ENCODE peak calls at places on chromosomes 7 and 10, in seven cellular contexts. X, C, F, W, U, T and N are unnamed samples.

GRCh38 chr7:94052398-94053180 is 48.4 kb upstream of the BET1 start:
- DNase-seq in W (no peak), X (no peak), U (no peak), C (peak; percentile 93), T (no peak), F (no peak), N (no peak)

GRCh38 chr7:70177166-70177565 is 578.9 kb downstream of the AUTS2 start:
- DNase-seq in F (no peak), X (no peak), C (no peak), U (no peak), T (no peak), W (no peak), N (no peak)

GRCh38 chr7:1459930-1460756 is 873 bp upstream of the MICALL2 start:
- DNase-seq in W (no peak), X (peak; percentile 65), T (no peak), C (no peak), U (no peak), F (peak; percentile 28), N (no peak)

GRCh38 chr10:79319372-79319771 is 27.9 kb upstream of the PPIF start:
- DNase-seq in T (no peak), C (no peak), U (no peak), W (no peak), F (no peak), X (peak; percentile 36), N (no peak)

GRCh38 chr10:123346581-123346980 is 192.4 kb downstream of the BUB3 start:
- DNase-seq in T (no peak), U (no peak), C (no peak), X (no peak), W (no peak), F (no peak), N (no peak)

GRCh38 chr10:33199731-33200130 is 134.7 kb downstream of the NRP1 start:
- DNase-seq in W (no peak), U (no peak), C (no peak), F (no peak), T (no peak), X (no peak), N (peak; percentile 34)

GRCh38 chr10:77501152-77501845 is 136.3 kb downstream of the KCNMA1 start:
- DNase-seq in X (no peak), T (no peak), U (peak; percentile 68), W (no peak), C (no peak), F (no peak), N (no peak)

GRCh38 chr7:67413670-67414069 is 417.0 kb downstream of the TYW1 start:
- DNase-seq in W (no peak), T (peak; percentile 38), F (no peak), C (no peak), U (no peak), X (no peak), N (no peak)

GRCh38 chr10:6583447-6583846 is 3.4 kb upstream of the PRKCQ start:
- DNase-seq in C (no peak), F (peak; percentile 70), X (no peak), W (peak; percentile 55), U (no peak), T (no peak), N (no peak)

GRCh38 chr10:103748020-103748419 is 107.4 kb downstream of the SH3PXD2A start:
- DNase-seq in W (peak; percentile 24), U (no peak), C (no peak), T (no peak), F (peak; percentile 29), X (no peak), N (no peak)

GRCh38 chr10:103083266-103083976 is 109.7 kb downstream of the NT5C2 start:
- DNase-seq in T (no peak), C (no peak), U (no peak), W (no peak), X (no peak), F (no peak), N (no peak)

GRCh38 chr10:43120948-43121290 is 17.3 kb upstream of the CSGALNACT2 start:
- DNase-seq in T (no peak), X (peak; percentile 66), W (peak; percentile 40), U (no peak), F (peak; percentile 43), C (peak; percentile 59), N (no peak)

GRCh38 chr10:34960983-34961382 is 129.2 kb downstream of the CUL2 start:
- DNase-seq in F (no peak), T (no peak), X (no peak), C (no peak), U (peak; percentile 46), W (no peak), N (peak; percentile 39)

GRCh38 chr10:132850896-132851295 is 64.9 kb upstream of the NKX6-2 start:
- DNase-seq in C (no peak), W (no peak), X (no peak), T (no peak), F (no peak), U (no peak), N (no peak)

GRCh38 chr7:90701771-90702170 is 105.7 kb downstream of the CDK14 start:
- DNase-seq in T (no peak), F (no peak), X (no peak), W (no peak), C (no peak), U (no peak), N (no peak)

GRCh38 chr10:4704034-4704545 is 121.9 kb upstream of the AKR1E2 start:
- DNase-seq in W (no peak), U (peak; percentile 62), F (no peak), C (no peak), T (no peak), X (no peak), N (no peak)

GRCh38 chr10:70274643-70275042 is 9.2 kb downstream of the NPFFR1 start:
- DNase-seq in U (no peak), T (no peak), X (no peak), F (no peak), C (no peak), W (no peak), N (no peak)

GRCh38 chr10:36671607-36672006 is 453.8 kb upstream of the ANKRD30A start:
- DNase-seq in T (no peak), X (no peak), C (no peak), F (no peak), W (no peak), U (peak; percentile 44), N (no peak)

GRCh38 chr10:15791816-15792524 is 68.3 kb downstream of the MINDY3 start:
- DNase-seq in C (no peak), T (no peak), W (no peak), U (no peak), X (no peak), F (no peak), N (peak; percentile 61)

GRCh38 chr7:24337180-24337579 is 53.2 kb downstream of the NPY start:
- DNase-seq in W (no peak), C (no peak), T (no peak), X (no peak), U (no peak), F (no peak), N (no peak)

GRCh38 chr10:18868919-18869318 is 179.7 kb upstream of the MALRD1 start:
- DNase-seq in W (no peak), C (no peak), T (no peak), F (no peak), U (no peak), X (no peak), N (no peak)

GRCh38 chr7:157547611-157548010 is 210.8 kb downstream of the DNAJB6 start:
- DNase-seq in W (no peak), C (no peak), T (no peak), X (peak; percentile 39), F (no peak), U (no peak), N (no peak)

GRCh38 chr7:14195896-14196295 is 206.4 kb upstream of the ETV1 start:
- DNase-seq in U (no peak), C (no peak), T (no peak), W (no peak), X (no peak), F (no peak), N (no peak)

GRCh38 chr7:50552139-50552538 is 13.1 kb downstream of the DDC start:
- DNase-seq in C (no peak), F (no peak), U (no peak), W (no peak), T (peak; percentile 92), X (no peak), N (no peak)

GRCh38 chr7:159040146-159040545 is 104.5 kb downstream of the VIPR2 start:
- DNase-seq in U (no peak), T (no peak), W (no peak), X (no peak), C (no peak), F (no peak), N (no peak)

GRCh38 chr10:79293841-79294705 is 53.2 kb upstream of the PPIF start:
- DNase-seq in F (no peak), W (no peak), X (peak; percentile 88), U (no peak), C (no peak), T (no peak), N (no peak)

GRCh38 chr7:15801565-15801964 is 115.1 kb upstream of the MEOX2 start:
- DNase-seq in W (no peak), U (no peak), T (no peak), X (no peak), C (no peak), F (no peak), N (no peak)

GRCh38 chr7:95867309-95867708 is 95.0 kb downstream of the DYNC1I1 start:
- DNase-seq in F (no peak), W (no peak), T (peak; percentile 84), C (no peak), X (no peak), U (no peak), N (no peak)

GRCh38 chr7:495326-495725 is 24.3 kb downstream of the PDGFA start:
- DNase-seq in U (no peak), W (no peak), F (no peak), C (no peak), X (peak; percentile 35), T (no peak), N (no peak)

GRCh38 chr10:101848894-101849351 is 5.3 kb upstream of the KCNIP2 start:
- DNase-seq in U (no peak), T (no peak), F (no peak), X (peak; percentile 62), W (no peak), C (no peak), N (no peak)

GRCh38 chr7:117807688-117808087 is 65.6 kb downstream of the CTTNBP2 start:
- DNase-seq in X (no peak), U (no peak), F (no peak), C (no peak), W (no peak), T (no peak), N (peak; percentile 18)

GRCh38 chr7:25186436-25186835 is 41.9 kb downstream of the NPVF start:
- DNase-seq in T (no peak), C (no peak), U (no peak), F (no peak), W (no peak), X (no peak), N (no peak)

GRCh38 chr10:131978366-131978765 is 3.4 kb downstream of the BNIP3 start:
- DNase-seq in T (no peak), X (no peak), F (no peak), C (no peak), W (no peak), U (no peak), N (no peak)

GRCh38 chr10:60733189-60733815 is 45.0 kb upstream of the CDK1 start:
- DNase-seq in U (peak; percentile 45), C (no peak), W (peak; percentile 43), T (peak; percentile 65), X (peak; percentile 77), F (peak; percentile 56), N (peak; percentile 10)

GRCh38 chr7:51234609-51235308 is 81.8 kb downstream of the COBL start:
- DNase-seq in W (no peak), C (no peak), X (no peak), U (no peak), F (no peak), T (no peak), N (no peak)

GRCh38 chr7:69219381-69219780 is 378.9 kb upstream of the AUTS2 start:
- DNase-seq in W (no peak), F (no peak), U (no peak), C (no peak), X (no peak), T (no peak), N (no peak)

GRCh38 chr7:88311675-88312036 is 5.0 kb upstream of the STEAP4 start:
- DNase-seq in U (no peak), X (no peak), W (no peak), C (no peak), F (no peak), T (no peak), N (no peak)

GRCh38 chr10:37403776-37404175 is 278.4 kb downstream of the ANKRD30A start:
- DNase-seq in C (no peak), X (no peak), U (no peak), T (no peak), F (no peak), W (no peak), N (no peak)